ENCODE peak calls at places on chromosomes 4 and X, in five cellular contexts. N is heart right ventricle; D is T-helper 9 cell; K is thyroid gland; X is activated CD8-positive, alpha-beta memory T cell treated with anti-CD3 and anti-CD28 coated beads for 48 hours. J is an unnamed sample.
A peak's percentile ranks its signal among the peaks of the same experiment; 100 is the strongest.

GRCh38 chrX:53714580-53715335 is 28.2 kb upstream of the HUWE1 start:
- DNase-seq in N (no peak), D (peak; percentile 23), K (peak; percentile 60), X (peak; percentile 38), J (peak; percentile 39)

GRCh38 chrX:67545772-67546495 is 2.1 kb downstream of the AR start:
- DNase-seq in N (peak; percentile 31), D (no peak), K (peak; percentile 24), X (no peak), J (peak; percentile 68)

GRCh38 chrX:143664302-143664701 is 28.4 kb upstream of the SLITRK4 start:
- DNase-seq in N (no peak), D (no peak), K (no peak), X (no peak), J (no peak)

GRCh38 chr4:22440999-22441398 is 74.9 kb downstream of the ADGRA3 start:
- DNase-seq in N (no peak), D (no peak), K (no peak), X (no peak), J (no peak)

GRCh38 chr4:80484707-80485106 is 149.2 kb downstream of the CFAP299 start:
- DNase-seq in N (no peak), D (no peak), K (no peak), X (no peak), J (no peak)

GRCh38 chrX:39133971-39134370 is 332.7 kb downstream of the MID1IP1 start:
- DNase-seq in N (peak; percentile 9), D (no peak), K (no peak), X (no peak), J (no peak)

GRCh38 chr4:13527192-13527982 is 16.9 kb downstream of the NKX3-2 start:
- DNase-seq in N (no peak), D (no peak), K (no peak), X (no peak), J (peak; percentile 58)

GRCh38 chr4:15162465-15163283 is 160.4 kb downstream of the CPEB2 start:
- DNase-seq in N (no peak), D (no peak), K (no peak), X (no peak), J (no peak)

GRCh38 chrX:8868070-8868795 is 67.0 kb upstream of the FAM9A start:
- DNase-seq in N (no peak), D (no peak), K (no peak), X (no peak), J (no peak)

GRCh38 chr4:110639207-110640092 is 16.6 kb upstream of the PITX2 start:
- DNase-seq in N (no peak), D (no peak), K (no peak), X (no peak), J (no peak)

GRCh38 chr4:140049024-140049923 is 104.7 kb downstream of the MAML3 start:
- DNase-seq in N (peak; percentile 15), D (peak; percentile 3), K (peak; percentile 16), X (no peak), J (peak; percentile 57)

GRCh38 chrX:78029663-78030062 is 60.2 kb upstream of the PGAM4 start:
- DNase-seq in N (no peak), D (no peak), K (no peak), X (no peak), J (no peak)

GRCh38 chrX:734411-734810 is 103.8 kb downstream of the SHOX start:
- DNase-seq in N (no peak), D (no peak), K (no peak), X (no peak), J (no peak)

GRCh38 chr4:181168406-181168805 is 1074.8 kb upstream of the TENM3 start:
- DNase-seq in N (no peak), D (no peak), K (no peak), X (no peak), J (no peak)

GRCh38 chr4:183140911-183141320 is 41.9 kb downstream of the WWC2 start:
- DNase-seq in N (no peak), D (no peak), K (no peak), X (no peak), J (no peak)

GRCh38 chrX:123835661-123836371 is 24.0 kb upstream of the XIAP start:
- DNase-seq in N (no peak), D (no peak), K (no peak), X (no peak), J (no peak)